ENCODE peak calls at places on chromosomes 11 and 22, in six cellular contexts. One of them, this sample, is unnamed. For H3K36me3 and H3K4me1, the result is how much of the 10 kb centered on the place peaks cover.

GRCh38 chr11:7981758-7982157 is 5.4 kb upstream of the EIF3F start:
- DNase-seq in right atrium auricular region: no peak
- DNase-seq in SJCRH30: no peak
- DNase-seq in kidney: no peak
- DNase-seq in naive thymus-derived CD4-positive, alpha-beta T cell: no peak
- DNase-seq in GM23248: no peak
- DNase-seq in this sample: no peak

GRCh38 chr11:2706321-2706720 is 6.5 kb upstream of the KCNQ1OT1 start:
- DNase-seq in right atrium auricular region: no peak
- DNase-seq in SJCRH30: no peak
- DNase-seq in kidney: peak
- DNase-seq in naive thymus-derived CD4-positive, alpha-beta T cell: no peak
- DNase-seq in GM23248: no peak
- DNase-seq in this sample: no peak

GRCh38 chr22:22235564-22235963 is 9.0 kb upstream of the VPREB1 start:
- DNase-seq in right atrium auricular region: no peak
- DNase-seq in SJCRH30: no peak
- DNase-seq in kidney: no peak
- DNase-seq in naive thymus-derived CD4-positive, alpha-beta T cell: peak
- DNase-seq in GM23248: peak
- DNase-seq in this sample: peak

GRCh38 chr11:9104581-9104980 is 13.2 kb upstream of the SCUBE2 start:
- DNase-seq in right atrium auricular region: no peak
- DNase-seq in SJCRH30: no peak
- DNase-seq in kidney: no peak
- DNase-seq in naive thymus-derived CD4-positive, alpha-beta T cell: no peak
- DNase-seq in GM23248: no peak
- DNase-seq in this sample: no peak

GRCh38 chr22:46098525-46099475 is 51.5 kb upstream of the PPARA start:
- DNase-seq in right atrium auricular region: no peak
- DNase-seq in SJCRH30: no peak
- DNase-seq in kidney: no peak
- DNase-seq in naive thymus-derived CD4-positive, alpha-beta T cell: no peak
- DNase-seq in GM23248: no peak
- DNase-seq in this sample: no peak

GRCh38 chr11:2259466-2259830 is 10.9 kb downstream of the ASCL2 start:
- DNase-seq in right atrium auricular region: peak
- DNase-seq in SJCRH30: no peak
- DNase-seq in kidney: peak
- DNase-seq in naive thymus-derived CD4-positive, alpha-beta T cell: no peak
- DNase-seq in GM23248: no peak
- DNase-seq in this sample: no peak

GRCh38 chr11:119029340-119030028 is 1.2 kb downstream of the SLC37A4 start:
- DNase-seq in right atrium auricular region: no peak
- DNase-seq in SJCRH30: no peak
- DNase-seq in kidney: peak
- DNase-seq in naive thymus-derived CD4-positive, alpha-beta T cell: no peak
- DNase-seq in GM23248: no peak
- DNase-seq in this sample: peak

GRCh38 chr11:70825893-70826540 is 426.4 kb downstream of the SHANK2 start:
- DNase-seq in right atrium auricular region: no peak
- DNase-seq in SJCRH30: no peak
- DNase-seq in kidney: no peak
- DNase-seq in naive thymus-derived CD4-positive, alpha-beta T cell: no peak
- DNase-seq in GM23248: peak
- DNase-seq in this sample: no peak

GRCh38 chr11:7599209-7599608 is 74.1 kb downstream of the CYB5R2 start:
- DNase-seq in right atrium auricular region: no peak
- DNase-seq in SJCRH30: no peak
- DNase-seq in kidney: no peak
- DNase-seq in naive thymus-derived CD4-positive, alpha-beta T cell: no peak
- DNase-seq in GM23248: no peak
- DNase-seq in this sample: no peak

GRCh38 chr11:134245434-134245833 is 7.7 kb downstream of the THYN1 start:
- DNase-seq in right atrium auricular region: no peak
- DNase-seq in SJCRH30: no peak
- DNase-seq in kidney: no peak
- DNase-seq in naive thymus-derived CD4-positive, alpha-beta T cell: no peak
- DNase-seq in GM23248: no peak
- DNase-seq in this sample: no peak
- H3K36me3 ChIP-seq in right atrium auricular region: half or more
- H3K36me3 ChIP-seq in SJCRH30: under half
- H3K36me3 ChIP-seq in kidney: half or more
- H3K36me3 ChIP-seq in naive thymus-derived CD4-positive, alpha-beta T cell: half or more
- H3K36me3 ChIP-seq in GM23248: under half
- H3K36me3 ChIP-seq in this sample: half or more

GRCh38 chr11:59265735-59266134 is 53.0 kb upstream of the MPEG1 start:
- DNase-seq in right atrium auricular region: no peak
- DNase-seq in SJCRH30: no peak
- DNase-seq in kidney: no peak
- DNase-seq in naive thymus-derived CD4-positive, alpha-beta T cell: no peak
- DNase-seq in GM23248: no peak
- DNase-seq in this sample: no peak

GRCh38 chr11:59267738-59268475 is 55.2 kb upstream of the MPEG1 start:
- DNase-seq in right atrium auricular region: no peak
- DNase-seq in SJCRH30: no peak
- DNase-seq in kidney: no peak
- DNase-seq in naive thymus-derived CD4-positive, alpha-beta T cell: no peak
- DNase-seq in GM23248: no peak
- DNase-seq in this sample: no peak

GRCh38 chr11:59266491-59266890 is 53.8 kb upstream of the MPEG1 start:
- DNase-seq in right atrium auricular region: no peak
- DNase-seq in SJCRH30: no peak
- DNase-seq in kidney: no peak
- DNase-seq in naive thymus-derived CD4-positive, alpha-beta T cell: no peak
- DNase-seq in GM23248: no peak
- DNase-seq in this sample: no peak

GRCh38 chr11:59264736-59265135 is 52.0 kb upstream of the MPEG1 start:
- DNase-seq in right atrium auricular region: no peak
- DNase-seq in SJCRH30: no peak
- DNase-seq in kidney: no peak
- DNase-seq in naive thymus-derived CD4-positive, alpha-beta T cell: no peak
- DNase-seq in GM23248: no peak
- DNase-seq in this sample: no peak

DNA sequence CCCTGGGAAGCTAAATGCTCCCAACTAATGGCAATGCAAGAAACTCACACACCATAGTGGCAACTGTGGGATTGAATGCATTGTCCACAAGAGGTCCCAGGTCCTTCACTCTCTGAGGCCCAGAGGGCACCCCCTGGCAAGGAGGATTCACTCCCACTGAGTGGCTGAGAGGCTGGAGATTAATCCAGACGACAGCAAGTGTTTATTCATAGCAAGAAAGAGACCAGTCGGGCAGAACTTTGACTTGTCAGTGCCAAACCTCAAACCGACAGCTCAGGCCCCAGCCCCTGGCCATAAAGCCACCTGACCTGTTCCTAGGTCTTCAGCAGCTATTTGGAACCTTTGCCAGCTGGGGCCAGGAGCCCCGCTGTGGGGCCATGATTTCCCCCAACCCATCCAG is 54.5 kb upstream of the MPEG1 start:
- DNase-seq in right atrium auricular region: no peak
- DNase-seq in SJCRH30: no peak
- DNase-seq in kidney: no peak
- DNase-seq in naive thymus-derived CD4-positive, alpha-beta T cell: no peak
- DNase-seq in GM23248: no peak
- DNase-seq in this sample: no peak
- H3K4me1 ChIP-seq in right atrium auricular region: under half
- H3K4me1 ChIP-seq in SJCRH30: under half
- H3K4me1 ChIP-seq in kidney: under half
- H3K4me1 ChIP-seq in naive thymus-derived CD4-positive, alpha-beta T cell: under half
- H3K4me1 ChIP-seq in GM23248: under half
- H3K4me1 ChIP-seq in this sample: under half

GRCh38 chr11:83676061-83676460 is 389.9 kb upstream of the CCDC90B start:
- DNase-seq in right atrium auricular region: no peak
- DNase-seq in SJCRH30: peak
- DNase-seq in kidney: no peak
- DNase-seq in naive thymus-derived CD4-positive, alpha-beta T cell: no peak
- DNase-seq in GM23248: no peak
- DNase-seq in this sample: no peak

GRCh38 chr11:83671295-83671694 is 385.1 kb upstream of the CCDC90B start:
- DNase-seq in right atrium auricular region: no peak
- DNase-seq in SJCRH30: no peak
- DNase-seq in kidney: no peak
- DNase-seq in naive thymus-derived CD4-positive, alpha-beta T cell: no peak
- DNase-seq in GM23248: peak
- DNase-seq in this sample: no peak

GRCh38 chr11:83680351-83680750 is 394.2 kb upstream of the CCDC90B start:
- DNase-seq in right atrium auricular region: no peak
- DNase-seq in SJCRH30: peak
- DNase-seq in kidney: no peak
- DNase-seq in naive thymus-derived CD4-positive, alpha-beta T cell: no peak
- DNase-seq in GM23248: no peak
- DNase-seq in this sample: no peak

GRCh38 chr11:83677730-83678129 is 391.6 kb upstream of the CCDC90B start:
- DNase-seq in right atrium auricular region: no peak
- DNase-seq in SJCRH30: no peak
- DNase-seq in kidney: no peak
- DNase-seq in naive thymus-derived CD4-positive, alpha-beta T cell: no peak
- DNase-seq in GM23248: no peak
- DNase-seq in this sample: no peak

GRCh38 chr11:83674498-83674897 is 388.3 kb upstream of the CCDC90B start:
- DNase-seq in right atrium auricular region: no peak
- DNase-seq in SJCRH30: no peak
- DNase-seq in kidney: no peak
- DNase-seq in naive thymus-derived CD4-positive, alpha-beta T cell: no peak
- DNase-seq in GM23248: peak
- DNase-seq in this sample: no peak
- H3K27ac ChIP-seq in right atrium auricular region: no peak
- H3K27ac ChIP-seq in SJCRH30: no peak
- H3K27ac ChIP-seq in kidney: no peak
- H3K27ac ChIP-seq in naive thymus-derived CD4-positive, alpha-beta T cell: no peak
- H3K27ac ChIP-seq in GM23248: no peak
- H3K27ac ChIP-seq in this sample: no peak

GRCh38 chr11:64260147-64260708 is 8.9 kb downstream of the PLCB3 start:
- DNase-seq in right atrium auricular region: no peak
- DNase-seq in SJCRH30: no peak
- DNase-seq in kidney: peak
- DNase-seq in naive thymus-derived CD4-positive, alpha-beta T cell: no peak
- DNase-seq in GM23248: no peak
- DNase-seq in this sample: no peak

GRCh38 chr11:64258946-64259532 is 7.7 kb downstream of the PLCB3 start:
- DNase-seq in right atrium auricular region: no peak
- DNase-seq in SJCRH30: no peak
- DNase-seq in kidney: peak
- DNase-seq in naive thymus-derived CD4-positive, alpha-beta T cell: no peak
- DNase-seq in GM23248: no peak
- DNase-seq in this sample: no peak

GRCh38 chr11:64258356-64258755 is 7.0 kb downstream of the PLCB3 start:
- DNase-seq in right atrium auricular region: no peak
- DNase-seq in SJCRH30: no peak
- DNase-seq in kidney: peak
- DNase-seq in naive thymus-derived CD4-positive, alpha-beta T cell: no peak
- DNase-seq in GM23248: no peak
- DNase-seq in this sample: no peak

GRCh38 chr11:64261556-64262080 is 10.3 kb downstream of the PLCB3 start:
- DNase-seq in right atrium auricular region: no peak
- DNase-seq in SJCRH30: no peak
- DNase-seq in kidney: peak
- DNase-seq in naive thymus-derived CD4-positive, alpha-beta T cell: no peak
- DNase-seq in GM23248: no peak
- DNase-seq in this sample: no peak

DNA sequence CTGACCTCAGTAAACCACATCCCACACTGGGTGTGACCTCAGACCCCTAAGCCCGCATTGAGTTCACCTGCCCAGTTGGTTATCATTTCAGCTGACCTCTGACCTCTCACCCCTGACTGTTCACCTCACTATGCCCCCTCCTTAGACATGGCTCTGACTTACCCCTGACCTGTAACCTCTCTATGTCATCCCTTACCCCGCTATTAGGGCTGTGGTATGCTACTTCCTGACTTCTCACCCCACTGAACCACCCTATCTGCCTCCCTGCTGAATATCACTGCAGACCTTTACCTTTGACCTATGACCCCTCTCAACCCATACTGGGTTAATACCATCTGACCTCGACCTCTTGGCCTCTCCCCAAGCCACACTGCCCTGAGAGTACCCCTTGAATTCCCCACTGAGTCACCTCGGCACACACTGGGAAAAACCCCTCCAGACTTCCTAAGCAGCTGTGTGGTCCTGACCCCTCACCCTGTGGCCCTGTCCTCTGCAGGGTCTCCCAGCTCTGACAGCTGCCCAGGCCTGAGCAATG is 8.3 kb downstream of the PLCB3 start:
- DNase-seq in right atrium auricular region: no peak
- DNase-seq in SJCRH30: no peak
- DNase-seq in kidney: peak
- DNase-seq in naive thymus-derived CD4-positive, alpha-beta T cell: no peak
- DNase-seq in GM23248: no peak
- DNase-seq in this sample: no peak
- H3K36me3 ChIP-seq in right atrium auricular region: half or more
- H3K36me3 ChIP-seq in SJCRH30: under half
- H3K36me3 ChIP-seq in kidney: under half
- H3K36me3 ChIP-seq in naive thymus-derived CD4-positive, alpha-beta T cell: under half
- H3K36me3 ChIP-seq in GM23248: under half
- H3K36me3 ChIP-seq in this sample: under half

GRCh38 chr11:12961615-12962014 is 47.5 kb upstream of the RASSF10 start:
- DNase-seq in right atrium auricular region: no peak
- DNase-seq in SJCRH30: no peak
- DNase-seq in kidney: no peak
- DNase-seq in naive thymus-derived CD4-positive, alpha-beta T cell: no peak
- DNase-seq in GM23248: peak
- DNase-seq in this sample: no peak
- H3K4me1 ChIP-seq in right atrium auricular region: under half
- H3K4me1 ChIP-seq in SJCRH30: under half
- H3K4me1 ChIP-seq in kidney: under half
- H3K4me1 ChIP-seq in naive thymus-derived CD4-positive, alpha-beta T cell: under half
- H3K4me1 ChIP-seq in GM23248: under half
- H3K4me1 ChIP-seq in this sample: under half

GRCh38 chr22:49955581-49956417 is 4.8 kb upstream of the PIM3 start:
- DNase-seq in right atrium auricular region: no peak
- DNase-seq in SJCRH30: no peak
- DNase-seq in kidney: peak
- DNase-seq in naive thymus-derived CD4-positive, alpha-beta T cell: no peak
- DNase-seq in GM23248: no peak
- DNase-seq in this sample: no peak
- H3K27ac ChIP-seq in right atrium auricular region: peak
- H3K27ac ChIP-seq in SJCRH30: peak
- H3K27ac ChIP-seq in kidney: no peak
- H3K27ac ChIP-seq in naive thymus-derived CD4-positive, alpha-beta T cell: no peak
- H3K27ac ChIP-seq in GM23248: no peak
- H3K27ac ChIP-seq in this sample: no peak